ENCODE peak calls at places on chromosomes 4 and X, in ten cellular contexts. O is lower leg skin; E is stimulated activated CD4-positive, alpha-beta T cell treated with anti-CD3 and anti-CD28 coated beads, Interleukin-4, amount 100 ng/mL, for 48 hours; F is activated T-cell treated with anti-CD3 and anti-CD28 coated beads, Interleukin-2, amount 50 U/mL, for 48 hours; H is heart left ventricle; L is tibial artery; C is germinal center; Q is M059J; R is aorta; V is ureter. I is an unnamed sample.

GRCh38 chrX:49247916-49248811 is 12.9 kb downstream of the CCDC22 start:
- DNase-seq in O (no peak), E (no peak), F (no peak), H (no peak), L (no peak), C (no peak), Q (no peak), R (no peak), V (no peak), I (no peak)

GRCh38 chrX:3711331-3711917 is 2.0 kb downstream of the PRKX start:
- DNase-seq in O (no peak), E (no peak), F (no peak), H (no peak), L (peak), C (no peak), Q (no peak), R (peak), V (no peak), I (no peak)

GRCh38 chrX:153687121-153688039 is at the start of gene SLC6A8:
- DNase-seq in O (peak), E (peak), F (peak), H (peak), L (peak), C (no peak), Q (peak), R (peak), V (peak), I (peak)

GRCh38 chrX:70664726-70665125 is 220.1 kb downstream of the DLG3 start:
- DNase-seq in O (no peak), E (no peak), F (no peak), H (no peak), L (no peak), C (no peak), Q (peak), R (no peak), V (no peak), I (peak)

GRCh38 chr4:147843162-147843561 is 111.3 kb downstream of the ARHGAP10 start:
- DNase-seq in O (no peak), E (no peak), F (no peak), H (no peak), L (no peak), C (peak), Q (peak), R (no peak), V (no peak), I (no peak)

GRCh38 chrX:2351321-2351720 is 149.5 kb downstream of the DHRSX start:
- DNase-seq in O (no peak), E (no peak), F (no peak), H (no peak), L (no peak), C (no peak), Q (peak), R (no peak), V (no peak), I (peak)

GRCh38 chr4:38563703-38564490 is 100.1 kb upstream of the KLF3 start:
- DNase-seq in O (no peak), E (no peak), F (no peak), H (no peak), L (no peak), C (no peak), Q (peak), R (no peak), V (no peak), I (peak)

GRCh38 chr4:107939307-107939706 is 8.0 kb downstream of the CYP2U1 start:
- DNase-seq in O (no peak), E (no peak), F (no peak), H (no peak), L (no peak), C (no peak), Q (no peak), R (no peak), V (no peak), I (peak)

GRCh38 chr4:70734168-70734954 is 12.6 kb downstream of the RUFY3 start:
- DNase-seq in O (no peak), E (no peak), F (no peak), H (no peak), L (no peak), C (peak), Q (peak), R (no peak), V (no peak), I (peak)

GRCh38 chr4:148103647-148104355 is 338.4 kb downstream of the NR3C2 start:
- DNase-seq in O (no peak), E (no peak), F (no peak), H (no peak), L (no peak), C (no peak), Q (no peak), R (no peak), V (no peak), I (peak)

GRCh38 chr4:11042760-11043159 is 358.2 kb upstream of the CLNK start:
- DNase-seq in O (no peak), E (no peak), F (no peak), H (no peak), L (no peak), C (no peak), Q (no peak), R (no peak), V (no peak), I (no peak)

GRCh38 chrX:116317409-116317808 is 119.0 kb upstream of the SLC6A14 start:
- DNase-seq in O (no peak), E (no peak), F (no peak), H (no peak), L (no peak), C (no peak), Q (peak), R (no peak), V (no peak), I (peak)

GRCh38 chrX:122835886-122836285 is 348.2 kb upstream of the GRIA3 start:
- DNase-seq in O (no peak), E (no peak), F (no peak), H (no peak), L (no peak), C (no peak), Q (no peak), R (no peak), V (no peak), I (peak)

I was measured in astrocyte.